ENCODE peak calls at places on chromosomes 11 and 22, in seven cellular contexts. F is neural progenitor cell, S is mammary epithelial cell, W is left ventricle myocardium inferior, U is lung, K is GM23338, Y is colonic mucosa. Z is an unnamed sample. For H3K27me3 and H3K36me3, the result is how much of the 10 kb centered on the place peaks cover.

GRCh38 chr11:134385774-134386565 is 26.1 kb downstream of the B3GAT1 start:
- DNase-seq in F (no peak), S (no peak), W (no peak), U (no peak), K (no peak), Y (no peak), Z (no peak)

GRCh38 chr11:101715281-101715680 is 131.5 kb upstream of the TRPC6 start:
- DNase-seq in F (no peak), S (peak), W (no peak), U (no peak), K (no peak), Y (no peak), Z (no peak)

GRCh38 chr11:86551286-86551685 is 121.1 kb downstream of the ME3 start:
- DNase-seq in F (no peak), S (peak), W (no peak), U (no peak), K (no peak), Y (no peak), Z (no peak)

GRCh38 chr22:33325232-33326004 is 267.2 kb upstream of the SYN3 start:
- DNase-seq in F (no peak), S (no peak), W (no peak), U (no peak), K (no peak), Y (peak), Z (no peak)

GRCh38 chr22:28019881-28020861 is 101.1 kb upstream of the PITPNB start:
- DNase-seq in F (peak), S (peak), W (peak), U (peak), K (peak), Y (peak), Z (peak)

GRCh38 chr11:45229401-45229800 is 56.7 kb downstream of the SYT13 start:
- DNase-seq in F (no peak), S (no peak), W (no peak), U (no peak), K (no peak), Y (no peak), Z (no peak)

GRCh38 chr11:82823635-82824614 is 76.3 kb downstream of the PRCP start:
- DNase-seq in F (no peak), S (no peak), W (no peak), U (no peak), K (no peak), Y (no peak), Z (no peak)

GRCh38 chr22:44229809-44230208 is 49.1 kb downstream of the PARVG start:
- DNase-seq in F (no peak), S (no peak), W (no peak), U (no peak), K (no peak), Y (no peak), Z (no peak)

GRCh38 chr11:60951611-60951908 is 416 bp downstream of the SLC15A3 start:
- DNase-seq in F (no peak), S (no peak), W (no peak), U (no peak), K (peak), Y (no peak), Z (no peak)

GRCh38 chr22:27874756-27875155 is 44.3 kb downstream of the PITPNB start:
- DNase-seq in F (no peak), S (no peak), W (no peak), U (no peak), K (no peak), Y (no peak), Z (no peak)

GRCh38 chr22:49769691-49770315 is 57.9 kb downstream of the BRD1 start:
- DNase-seq in F (no peak), S (no peak), W (peak), U (no peak), K (no peak), Y (no peak), Z (peak)

GRCh38 chr11:2698386-2699184 is 1.2 kb downstream of the KCNQ1OT1 start:
- DNase-seq in F (no peak), S (peak), W (peak), U (no peak), K (peak), Y (no peak), Z (peak)

GRCh38 chr11:112756166-112756565 is 205.1 kb upstream of the NCAM1 start:
- DNase-seq in F (no peak), S (no peak), W (no peak), U (no peak), K (no peak), Y (no peak), Z (no peak)

GRCh38 chr11:36165638-36166389 is 123.4 kb downstream of the COMMD9 start:
- DNase-seq in F (no peak), S (no peak), W (no peak), U (no peak), K (no peak), Y (no peak), Z (no peak)

GRCh38 chr11:431921-432320 is 9.9 kb downstream of the ANO9 start:
- DNase-seq in F (no peak), S (no peak), W (no peak), U (no peak), K (no peak), Y (no peak), Z (no peak)

GRCh38 chr22:27327981-27328721 is 473.4 kb downstream of the MN1 start:
- DNase-seq in F (no peak), S (no peak), W (no peak), U (no peak), K (no peak), Y (no peak), Z (no peak)

GRCh38 chr11:126725521-126725920 is 275.0 kb downstream of the KIRREL3 start:
- DNase-seq in F (no peak), S (no peak), W (no peak), U (no peak), K (no peak), Y (no peak), Z (no peak)

GRCh38 chr11:12110714-12111481 is 508 bp downstream of the MICAL2 start:
- DNase-seq in F (peak), S (peak), W (peak), U (peak), K (peak), Y (peak), Z (peak)

GRCh38 chr11:65389294-65389980 is 3.0 kb downstream of the FRMD8 start:
- DNase-seq in F (no peak), S (no peak), W (no peak), U (no peak), K (no peak), Y (no peak), Z (peak)

GRCh38 chr11:47887910-47888569 is 39.9 kb upstream of the NUP160 start:
- DNase-seq in F (no peak), S (no peak), W (no peak), U (no peak), K (no peak), Y (no peak), Z (no peak)

GRCh38 chr11:73379189-73379880 is 3.1 kb downstream of the RELT start:
- DNase-seq in F (no peak), S (no peak), W (no peak), U (peak), K (no peak), Y (peak), Z (no peak)

GRCh38 chr11:67271548-67272284 is 5.4 kb downstream of the GRK2 start:
- DNase-seq in F (no peak), S (no peak), W (no peak), U (no peak), K (no peak), Y (no peak), Z (peak)

GRCh38 chr11:27697679-27698275 is 2.5 kb downstream of the BDNF start:
- DNase-seq in F (no peak), S (no peak), W (no peak), U (no peak), K (peak), Y (no peak), Z (no peak)
- H3K27me3 ChIP-seq in F (under half), S (under half), W (half or more), U (under half), K (under half), Y (under half), Z (under half)

GRCh38 chr11:117096140-117096972 is 1.9 kb downstream of the SIK3 start:
- DNase-seq in F (peak), S (no peak), W (no peak), U (no peak), K (peak), Y (peak), Z (peak)
- H3K4me3 ChIP-seq in F (peak), S (peak), W (peak), U (no peak), K (peak), Y (peak), Z (peak)

DNA sequence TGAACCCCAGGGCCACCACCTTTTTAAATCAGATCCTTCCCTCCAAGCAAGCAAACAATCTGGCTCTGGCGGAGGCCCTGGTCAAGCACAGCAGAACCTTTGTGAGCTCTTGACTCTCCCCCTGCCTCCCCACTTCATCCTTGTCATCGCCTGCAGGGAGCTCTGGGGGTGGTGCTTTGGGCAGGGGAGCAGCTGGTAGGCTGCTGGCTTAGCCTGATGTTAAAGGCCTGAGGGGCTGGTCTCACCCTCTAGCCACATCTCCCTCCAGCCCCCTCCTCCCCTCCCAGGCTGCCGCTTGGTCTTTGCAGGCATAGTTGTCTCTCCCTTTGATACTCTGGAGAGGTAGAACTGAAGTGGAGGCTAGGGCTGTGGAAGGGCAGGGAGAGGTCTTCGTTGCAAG is 50.9 kb downstream of the THAP12 start:
- DNase-seq in F (peak), S (no peak), W (no peak), U (no peak), K (no peak), Y (no peak), Z (peak)
- H3K36me3 ChIP-seq in F (under half), S (under half), W (under half), U (under half), K (under half), Y (under half), Z (under half)

DNA sequence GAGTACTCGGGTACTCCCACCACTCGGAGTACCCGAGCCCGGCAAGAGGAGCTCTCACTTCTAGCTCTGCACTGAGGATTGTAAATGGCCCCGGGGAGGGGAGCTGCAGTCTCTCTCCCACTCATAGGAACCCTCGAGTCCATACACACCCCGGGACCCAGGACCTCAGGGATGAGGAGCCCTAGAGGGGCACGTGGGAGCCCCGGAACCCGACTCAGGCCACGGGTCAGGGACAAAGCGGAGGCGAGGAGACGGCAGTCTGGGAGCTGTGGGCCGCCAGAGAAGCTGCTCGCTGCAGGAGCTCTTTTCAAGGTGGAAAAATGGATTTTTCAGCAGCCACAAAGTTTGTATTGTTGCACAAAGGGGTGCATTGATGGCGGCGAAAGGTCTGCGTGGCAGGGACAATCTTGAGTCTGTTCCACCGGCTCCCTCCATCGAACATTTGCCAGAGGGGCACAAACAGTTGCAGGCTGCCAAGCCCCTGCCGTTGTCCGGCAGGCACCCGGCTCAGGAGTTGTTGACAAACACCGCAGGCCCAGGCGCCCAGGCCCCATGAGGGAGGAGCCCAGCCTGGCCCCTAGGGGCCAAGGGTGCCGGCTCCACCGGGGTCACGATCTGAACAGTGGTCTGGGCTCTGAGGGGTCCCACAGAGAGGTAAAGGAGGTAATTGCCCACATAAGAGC is 5.7 kb upstream of the FLI1 start:
- DNase-seq in F (peak), S (no peak), W (no peak), U (no peak), K (peak), Y (no peak), Z (peak)
- H3K27me3 ChIP-seq in F (half or more), S (under half), W (half or more), U (under half), K (half or more), Y (half or more), Z (half or more)

GRCh38 chr22:30386960-30387848 is at the start of gene RNF215:
- DNase-seq in F (peak), S (peak), W (peak), U (peak), K (peak), Y (peak), Z (peak)
- H3K4me3 ChIP-seq in F (peak), S (peak), W (peak), U (peak), K (peak), Y (peak), Z (peak)

GRCh38 chr11:6328321-6328720 is 8.0 kb upstream of the CAVIN3 start:
- DNase-seq in F (no peak), S (no peak), W (no peak), U (no peak), K (peak), Y (no peak), Z (no peak)

GRCh38 chr11:6336293-6336692 is 16.0 kb upstream of the CAVIN3 start:
- DNase-seq in F (no peak), S (no peak), W (no peak), U (no peak), K (no peak), Y (no peak), Z (no peak)

GRCh38 chr11:6334806-6335205 is 14.5 kb upstream of the CAVIN3 start:
- DNase-seq in F (no peak), S (no peak), W (no peak), U (no peak), K (no peak), Y (no peak), Z (no peak)

GRCh38 chr11:6333112-6333511 is 12.8 kb upstream of the CAVIN3 start:
- DNase-seq in F (no peak), S (no peak), W (no peak), U (no peak), K (no peak), Y (no peak), Z (no peak)

DNA sequence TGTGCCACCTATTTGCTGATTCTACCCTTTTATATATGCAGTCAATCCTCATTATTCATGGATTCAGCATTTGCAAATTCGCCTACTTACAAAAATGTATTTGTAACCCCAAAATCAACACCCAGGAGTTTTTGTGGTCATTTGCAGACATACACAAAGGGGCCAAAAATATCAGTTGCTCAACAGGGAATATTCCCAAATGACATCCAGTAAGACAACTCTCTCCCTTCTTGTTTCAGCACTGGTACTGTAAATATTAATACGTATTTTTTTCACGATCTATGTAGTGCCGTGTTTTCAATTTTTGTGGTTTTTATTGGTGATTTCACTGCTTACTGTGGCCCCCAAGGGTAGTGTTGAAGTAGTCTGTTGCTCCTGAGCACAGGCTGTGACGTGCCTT is 11.8 kb upstream of the CAVIN3 start:
- DNase-seq in F (no peak), S (no peak), W (no peak), U (no peak), K (no peak), Y (no peak), Z (no peak)
- H3K36me3 ChIP-seq in F (under half), S (under half), W (under half), U (under half), K (under half), Y (under half), Z (under half)

DNA sequence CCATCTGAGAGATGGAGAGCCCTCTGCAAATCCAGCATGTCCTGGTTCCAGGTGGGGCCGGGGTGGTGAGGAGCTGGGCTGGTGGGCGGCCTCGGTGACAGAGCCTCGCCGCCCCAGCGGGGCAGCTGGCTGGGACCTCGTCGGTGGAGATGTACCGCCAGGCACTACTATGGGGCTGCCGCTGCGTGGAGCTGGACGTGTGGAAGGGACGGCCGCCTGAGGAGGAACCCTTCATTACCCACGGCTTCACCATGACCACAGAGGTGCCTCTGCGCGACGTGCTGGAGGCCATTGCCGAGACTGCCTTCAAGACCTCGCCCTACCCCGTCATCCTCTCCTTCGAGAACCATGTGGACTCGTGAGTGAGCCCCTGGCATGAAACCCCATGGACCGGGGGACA is 7.0 kb downstream of the PLCB3 start:
- DNase-seq in F (no peak), S (no peak), W (no peak), U (no peak), K (no peak), Y (no peak), Z (no peak)
- H3K27me3 ChIP-seq in F (under half), S (under half), W (under half), U (under half), K (under half), Y (under half), Z (under half)

DNA sequence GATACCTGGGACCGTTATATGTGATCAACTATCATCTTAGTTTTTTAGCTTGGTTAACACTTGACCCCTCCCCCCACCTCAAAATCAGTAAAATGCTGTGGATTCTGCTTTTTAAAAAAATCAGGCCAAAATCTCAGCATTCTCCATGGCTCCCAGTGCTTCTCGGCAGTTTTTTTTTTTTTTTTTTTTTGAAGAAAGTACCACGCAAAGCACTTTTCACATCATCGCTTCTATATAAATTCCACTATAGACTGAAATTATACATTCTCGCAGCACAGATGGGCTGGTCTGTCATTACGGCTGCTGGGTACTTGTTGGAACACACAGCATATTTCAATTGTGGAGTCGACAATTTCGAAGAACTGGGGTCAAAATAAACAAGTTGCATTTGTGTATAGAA is 67.7 kb upstream of the PPARA start:
- DNase-seq in F (no peak), S (peak), W (no peak), U (no peak), K (no peak), Y (no peak), Z (no peak)
- H3K4me3 ChIP-seq in F (no peak), S (peak), W (peak), U (no peak), K (no peak), Y (no peak), Z (no peak)

GRCh38 chr11:77340501-77340900 is 39.0 kb upstream of the GDPD4 start:
- DNase-seq in F (no peak), S (no peak), W (no peak), U (no peak), K (no peak), Y (no peak), Z (no peak)

GRCh38 chr11:77346906-77347603 is 45.6 kb upstream of the GDPD4 start:
- DNase-seq in F (no peak), S (peak), W (no peak), U (no peak), K (no peak), Y (no peak), Z (no peak)

GRCh38 chr11:77351281-77351905 is 49.9 kb upstream of the GDPD4 start:
- DNase-seq in F (no peak), S (peak), W (no peak), U (no peak), K (no peak), Y (no peak), Z (no peak)

GRCh38 chr11:77347962-77348361 is 46.5 kb upstream of the GDPD4 start:
- DNase-seq in F (no peak), S (no peak), W (no peak), U (no peak), K (no peak), Y (no peak), Z (no peak)

DNA sequence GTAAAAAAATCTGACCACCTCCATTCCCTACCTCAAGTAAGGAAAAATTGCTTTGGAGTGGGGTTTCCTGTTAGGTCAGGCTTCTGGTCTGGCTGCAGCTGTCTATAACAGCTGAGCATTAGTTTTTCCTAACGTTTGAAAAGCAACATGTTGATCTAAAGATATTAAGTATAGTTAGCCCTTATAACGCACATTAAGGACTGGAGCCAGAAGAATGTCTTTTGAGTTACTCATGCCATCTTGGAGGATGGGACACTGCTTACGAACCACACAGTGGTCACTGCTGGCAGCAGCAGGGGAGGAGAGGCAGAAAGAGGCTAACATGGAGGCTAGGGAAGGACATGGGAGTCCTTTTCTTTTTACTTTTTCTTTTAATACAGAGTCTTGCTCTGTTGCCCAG is 44.1 kb upstream of the GDPD4 start:
- DNase-seq in F (no peak), S (peak), W (no peak), U (no peak), K (no peak), Y (no peak), Z (no peak)
- H3K36me3 ChIP-seq in F (under half), S (under half), W (under half), U (under half), K (under half), Y (under half), Z (under half)

Z was measured in H7.